ENCODE peak calls at places on chromosomes 16 and 17, in five cellular contexts. One of them, this sample, is unnamed.

GRCh38 chr17:33667052-33667509 is 374.0 kb upstream of the ASIC2 start:
- DNase-seq in colonic mucosa: no peak
- DNase-seq in K562: peak
- DNase-seq in spleen: no peak
- DNase-seq in CD8-positive, alpha-beta memory T cell: peak
- DNase-seq in this sample: peak

GRCh38 chr16:65725156-65725845 is 603.4 kb upstream of the CDH11 start:
- DNase-seq in colonic mucosa: no peak
- DNase-seq in K562: no peak
- DNase-seq in spleen: no peak
- DNase-seq in CD8-positive, alpha-beta memory T cell: no peak
- DNase-seq in this sample: no peak

GRCh38 chr17:55238931-55239297 is 25.8 kb upstream of the HLF start:
- DNase-seq in colonic mucosa: peak
- DNase-seq in K562: peak
- DNase-seq in spleen: no peak
- DNase-seq in CD8-positive, alpha-beta memory T cell: no peak
- DNase-seq in this sample: no peak

GRCh38 chr17:66172144-66172543 is 19.8 kb downstream of the CEP112 start:
- DNase-seq in colonic mucosa: no peak
- DNase-seq in K562: no peak
- DNase-seq in spleen: no peak
- DNase-seq in CD8-positive, alpha-beta memory T cell: no peak
- DNase-seq in this sample: no peak

GRCh38 chr17:81567191-81567590 is 15.0 kb upstream of the FAAP100 start:
- DNase-seq in colonic mucosa: no peak
- DNase-seq in K562: no peak
- DNase-seq in spleen: no peak
- DNase-seq in CD8-positive, alpha-beta memory T cell: no peak
- DNase-seq in this sample: no peak

GRCh38 chr16:56600398-56600999 is 7.9 kb upstream of the MT2A start:
- DNase-seq in colonic mucosa: no peak
- DNase-seq in K562: peak
- DNase-seq in spleen: no peak
- DNase-seq in CD8-positive, alpha-beta memory T cell: no peak
- DNase-seq in this sample: peak

GRCh38 chr17:63309021-63309420 is 137.1 kb downstream of the CYB561 start:
- DNase-seq in colonic mucosa: no peak
- DNase-seq in K562: no peak
- DNase-seq in spleen: no peak
- DNase-seq in CD8-positive, alpha-beta memory T cell: no peak
- DNase-seq in this sample: no peak

GRCh38 chr16:23174622-23175021 is 7.9 kb upstream of the SCNN1G start:
- DNase-seq in colonic mucosa: no peak
- DNase-seq in K562: no peak
- DNase-seq in spleen: no peak
- DNase-seq in CD8-positive, alpha-beta memory T cell: no peak
- DNase-seq in this sample: no peak

GRCh38 chr16:78993342-78993741 is 607.2 kb downstream of the MAF start:
- DNase-seq in colonic mucosa: no peak
- DNase-seq in K562: peak
- DNase-seq in spleen: no peak
- DNase-seq in CD8-positive, alpha-beta memory T cell: no peak
- DNase-seq in this sample: no peak

GRCh38 chr16:27224271-27224737 is 21.0 kb downstream of the KDM8 start:
- DNase-seq in colonic mucosa: no peak
- DNase-seq in K562: no peak
- DNase-seq in spleen: no peak
- DNase-seq in CD8-positive, alpha-beta memory T cell: no peak
- DNase-seq in this sample: no peak

GRCh38 chr17:82449136-82449882 is 1.2 kb downstream of the CYBC1 start:
- DNase-seq in colonic mucosa: no peak
- DNase-seq in K562: no peak
- DNase-seq in spleen: peak
- DNase-seq in CD8-positive, alpha-beta memory T cell: peak
- DNase-seq in this sample: peak

GRCh38 chr17:73939808-73940207 is 263.7 kb upstream of the RPL38 start:
- DNase-seq in colonic mucosa: no peak
- DNase-seq in K562: no peak
- DNase-seq in spleen: no peak
- DNase-seq in CD8-positive, alpha-beta memory T cell: no peak
- DNase-seq in this sample: no peak

GRCh38 chr16:12614662-12615278 is 188.9 kb downstream of the CPPED1 start:
- DNase-seq in colonic mucosa: no peak
- DNase-seq in K562: no peak
- DNase-seq in spleen: no peak
- DNase-seq in CD8-positive, alpha-beta memory T cell: no peak
- DNase-seq in this sample: no peak

GRCh38 chr16:12618515-12618914 is 185.2 kb downstream of the CPPED1 start:
- DNase-seq in colonic mucosa: no peak
- DNase-seq in K562: no peak
- DNase-seq in spleen: no peak
- DNase-seq in CD8-positive, alpha-beta memory T cell: no peak
- DNase-seq in this sample: no peak

GRCh38 chr16:12617401-12617819 is 186.3 kb downstream of the CPPED1 start:
- DNase-seq in colonic mucosa: no peak
- DNase-seq in K562: no peak
- DNase-seq in spleen: no peak
- DNase-seq in CD8-positive, alpha-beta memory T cell: no peak
- DNase-seq in this sample: no peak

GRCh38 chr16:12625068-12625467 is 178.6 kb downstream of the CPPED1 start:
- DNase-seq in colonic mucosa: no peak
- DNase-seq in K562: no peak
- DNase-seq in spleen: no peak
- DNase-seq in CD8-positive, alpha-beta memory T cell: no peak
- DNase-seq in this sample: no peak

DNA sequence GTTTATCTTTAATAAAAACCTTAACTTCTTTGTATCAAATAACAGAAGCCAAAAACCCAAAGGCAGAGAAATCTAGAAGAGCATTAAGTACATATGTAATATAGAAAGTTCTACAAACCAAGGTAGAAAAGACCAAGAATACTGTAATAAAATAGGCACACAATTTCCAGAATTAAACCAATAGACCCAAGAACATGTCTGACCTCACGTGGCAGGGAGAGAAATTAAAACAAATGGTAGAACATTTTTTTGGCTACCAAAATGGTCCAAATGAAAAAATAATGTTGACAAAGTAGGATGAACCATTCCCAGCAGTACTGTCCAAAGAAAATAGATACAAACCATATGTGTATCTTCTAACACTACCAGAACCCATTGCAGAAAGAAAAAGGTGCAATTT is 183.5 kb downstream of the CPPED1 start:
- DNase-seq in colonic mucosa: no peak
- DNase-seq in K562: no peak
- DNase-seq in spleen: no peak
- DNase-seq in CD8-positive, alpha-beta memory T cell: no peak
- DNase-seq in this sample: no peak
- H3K27ac ChIP-seq in colonic mucosa: no peak
- H3K27ac ChIP-seq in K562: no peak
- H3K27ac ChIP-seq in spleen: no peak
- H3K27ac ChIP-seq in CD8-positive, alpha-beta memory T cell: no peak
- H3K27ac ChIP-seq in this sample: no peak

GRCh38 chr17:7045492-7046126 is 1.7 kb upstream of the SLC16A11 start:
- DNase-seq in colonic mucosa: peak
- DNase-seq in K562: no peak
- DNase-seq in spleen: no peak
- DNase-seq in CD8-positive, alpha-beta memory T cell: no peak
- DNase-seq in this sample: peak
- H3K4me3 ChIP-seq in colonic mucosa: peak
- H3K4me3 ChIP-seq in K562: no peak
- H3K4me3 ChIP-seq in spleen: no peak
- H3K4me3 ChIP-seq in CD8-positive, alpha-beta memory T cell: peak
- H3K4me3 ChIP-seq in this sample: peak

DNA sequence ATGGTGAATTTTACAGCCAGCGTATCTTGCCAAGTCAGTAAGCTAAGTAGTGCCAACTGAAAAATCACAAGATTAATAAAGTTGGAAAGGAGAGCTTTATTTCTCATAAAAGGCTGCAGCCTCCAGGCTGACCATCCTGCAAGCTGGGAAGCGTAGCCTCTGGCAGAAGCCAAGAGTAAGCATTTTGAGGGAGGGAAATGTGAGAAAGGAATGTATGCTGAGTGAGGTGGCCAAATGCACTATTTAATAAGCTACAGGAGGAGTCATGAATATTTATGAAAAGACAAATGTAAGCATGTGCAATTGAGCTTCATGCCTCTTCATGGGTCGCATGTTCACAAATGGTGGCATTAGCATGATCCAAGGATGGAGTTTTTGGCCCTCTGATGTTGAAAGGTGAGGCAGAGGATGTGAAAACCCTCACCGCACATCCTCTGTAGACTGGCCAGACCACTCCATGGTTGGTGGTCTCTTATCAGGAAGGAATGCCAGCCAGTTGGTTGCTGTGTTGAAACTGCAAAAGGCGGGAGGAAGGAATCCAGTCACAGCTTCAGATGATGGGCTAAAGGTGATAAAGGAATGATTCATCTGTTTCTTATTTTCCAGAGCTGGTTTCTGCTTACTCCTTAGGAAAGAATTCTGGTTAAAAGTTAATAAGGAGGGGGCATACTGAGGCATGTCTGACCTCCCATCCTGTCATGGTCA is 9.2 kb downstream of the KRT33B start:
- DNase-seq in colonic mucosa: no peak
- DNase-seq in K562: no peak
- DNase-seq in spleen: no peak
- DNase-seq in CD8-positive, alpha-beta memory T cell: no peak
- DNase-seq in this sample: no peak
- H3K27ac ChIP-seq in colonic mucosa: no peak
- H3K27ac ChIP-seq in K562: no peak
- H3K27ac ChIP-seq in spleen: no peak
- H3K27ac ChIP-seq in CD8-positive, alpha-beta memory T cell: no peak
- H3K27ac ChIP-seq in this sample: no peak

GRCh38 chr16:73053379-73054130 is 5.6 kb upstream of the ZFHX3 start:
- DNase-seq in colonic mucosa: no peak
- DNase-seq in K562: no peak
- DNase-seq in spleen: no peak
- DNase-seq in CD8-positive, alpha-beta memory T cell: no peak
- DNase-seq in this sample: no peak
- H3K4me3 ChIP-seq in colonic mucosa: no peak
- H3K4me3 ChIP-seq in K562: no peak
- H3K4me3 ChIP-seq in spleen: no peak
- H3K4me3 ChIP-seq in CD8-positive, alpha-beta memory T cell: no peak
- H3K4me3 ChIP-seq in this sample: no peak

This sample was measured in CD4-positive, alpha-beta memory T cell.